ENCODE peak calls at places on chromosomes 2 and 18, in five cellular contexts. U is memory B cell; T is skeletal muscle cell; R is stimulated activated CD4-positive, alpha-beta T cell treated with anti-CD3 and anti-CD28 coated beads, Interleukin-2, amount 100 ng/mL, for 48 hours; P is neural crest cell. I is an unnamed sample.

GRCh38 chr18:58004317-58004716 is 39.7 kb upstream of the NEDD4L start:
- DNase-seq in U (no peak), T (peak; percentile 33), R (no peak), P (no peak), I (no peak)

GRCh38 chr2:63056309-63057065 is 5.9 kb downstream of the OTX1 start:
- DNase-seq in U (no peak), T (no peak), R (peak; percentile 11), P (peak; percentile 41), I (no peak)

GRCh38 chr2:178227187-178227586 is 32.9 kb downstream of the OSBPL6 start:
- DNase-seq in U (no peak), T (peak; percentile 32), R (no peak), P (no peak), I (no peak)

GRCh38 chr18:53971331-53971730 is 253.1 kb downstream of the MBD2 start:
- DNase-seq in U (no peak), T (no peak), R (no peak), P (no peak), I (no peak)

GRCh38 chr2:242031481-242032019 is 162.0 kb downstream of the RTP5 start:
- DNase-seq in U (peak; percentile 14), T (peak; percentile 49), R (no peak), P (no peak), I (no peak)

GRCh38 chr18:21129586-21130216 is 18.1 kb upstream of the ROCK1 start:
- DNase-seq in U (no peak), T (no peak), R (no peak), P (no peak), I (no peak)

GRCh38 chr2:74142340-74142739 is 5.4 kb downstream of the BOLA3 start:
- DNase-seq in U (no peak), T (no peak), R (no peak), P (no peak), I (no peak)

GRCh38 chr2:29349316-29350030 is 234.3 kb downstream of the CLIP4 start:
- DNase-seq in U (no peak), T (no peak), R (no peak), P (no peak), I (no peak)

GRCh38 chr2:212330263-212330662 is 208.3 kb downstream of the ERBB4 start:
- DNase-seq in U (no peak), T (no peak), R (no peak), P (no peak), I (peak; percentile 13)

GRCh38 chr2:15912203-15912602 is 28.1 kb upstream of the MYCN start:
- DNase-seq in U (no peak), T (no peak), R (no peak), P (no peak), I (peak; percentile 76)

GRCh38 chr2:45908316-45909150 is 257.1 kb downstream of the PRKCE start:
- DNase-seq in U (no peak), T (no peak), R (no peak), P (no peak), I (no peak)

GRCh38 chr2:189982777-189983394 is 79.6 kb downstream of the MSTN start:
- DNase-seq in U (no peak), T (no peak), R (no peak), P (no peak), I (no peak)

GRCh38 chr2:72094701-72095100 is 53.0 kb downstream of the CYP26B1 start:
- DNase-seq in U (no peak), T (no peak), R (no peak), P (no peak), I (no peak)

GRCh38 chr2:191220671-191221070 is 24.5 kb upstream of the MYO1B start:
- DNase-seq in U (no peak), T (no peak), R (no peak), P (no peak), I (no peak)

GRCh38 chr18:9852266-9853081 is 33.3 kb upstream of the TXNDC2 start:
- DNase-seq in U (no peak), T (no peak), R (no peak), P (no peak), I (no peak)

GRCh38 chr2:3626118-3626816 is 31.4 kb downstream of the COLEC11 start:
- DNase-seq in U (no peak), T (no peak), R (no peak), P (no peak), I (no peak)

GRCh38 chr2:149410701-149411484 is 80.5 kb downstream of the LYPD6 start:
- DNase-seq in U (no peak), T (peak; percentile 51), R (no peak), P (no peak), I (no peak)

GRCh38 chr2:8676191-8676914 is 5.5 kb upstream of the ID2 start:
- DNase-seq in U (no peak), T (no peak), R (no peak), P (no peak), I (peak; percentile 88)

GRCh38 chr18:7596133-7596532 is 29.0 kb downstream of the PTPRM start:
- DNase-seq in U (no peak), T (peak; percentile 39), R (no peak), P (no peak), I (no peak)

GRCh38 chr2:197498937-197499593 is 575 bp downstream of the HSPD1 start:
- DNase-seq in U (peak; percentile 24), T (no peak), R (peak; percentile 37), P (peak; percentile 45), I (peak; percentile 59)

GRCh38 chr2:25481381-25482310 is 139.9 kb upstream of the DNMT3A start:
- DNase-seq in U (no peak), T (peak; percentile 28), R (no peak), P (no peak), I (no peak)

GRCh38 chr2:167827352-167828097 is 419.9 kb downstream of the STK39 start:
- DNase-seq in U (no peak), T (no peak), R (no peak), P (no peak), I (no peak)

GRCh38 chr18:64165906-64166305 is 17.0 kb upstream of the LINC00305 start:
- DNase-seq in U (no peak), T (peak; percentile 79), R (no peak), P (no peak), I (no peak)

GRCh38 chr2:156399950-156400703 is 36.1 kb upstream of the GPD2 start:
- DNase-seq in U (no peak), T (peak; percentile 23), R (no peak), P (no peak), I (peak; percentile 83)